ENCODE peak calls at places on chromosomes 16 and 17, in eight cellular contexts. V is HFF-Myc, E is OCI-LY7, B is WTC11, J is chondrocyte, Q is endothelial cell, A is GM20000, U is GM10248. W is an unnamed sample.

GRCh38 chr17:63419949-63420867 is 25.9 kb downstream of the CYB561 start:
- DNase-seq in V (no peak), E (no peak), B (no peak), J (no peak), Q (peak), A (no peak), U (no peak), W (no peak)

GRCh38 chr17:32771396-32771795 is 105.5 kb downstream of the MYO1D start:
- DNase-seq in V (no peak), E (no peak), B (no peak), J (no peak), Q (no peak), A (no peak), U (no peak), W (no peak)

GRCh38 chr17:34383225-34383615 is 20.2 kb upstream of the CCL1 start:
- DNase-seq in V (no peak), E (no peak), B (no peak), J (no peak), Q (no peak), A (no peak), U (no peak), W (no peak)

GRCh38 chr17:59561042-59561441 is 4.4 kb upstream of the DHX40 start:
- DNase-seq in V (no peak), E (peak), B (no peak), J (no peak), Q (peak), A (peak), U (peak), W (no peak)

GRCh38 chr17:37671813-37672544 is 28.7 kb upstream of the DDX52 start:
- DNase-seq in V (peak), E (no peak), B (no peak), J (no peak), Q (no peak), A (no peak), U (no peak), W (no peak)

GRCh38 chr17:29615048-29615385 is 7.7 kb downstream of the CORO6 start:
- DNase-seq in V (no peak), E (no peak), B (no peak), J (no peak), Q (no peak), A (peak), U (no peak), W (peak)

GRCh38 chr16:66274335-66275110 is 92.0 kb upstream of the CDH5 start:
- DNase-seq in V (no peak), E (peak), B (no peak), J (no peak), Q (no peak), A (no peak), U (no peak), W (no peak)

GRCh38 chr16:56226840-56227525 is 35.7 kb downstream of the GNAO1 start:
- DNase-seq in V (no peak), E (no peak), B (no peak), J (no peak), Q (no peak), A (no peak), U (no peak), W (no peak)

GRCh38 chr16:84266451-84266850 is 26.6 kb upstream of the KCNG4 start:
- DNase-seq in V (no peak), E (peak), B (peak), J (peak), Q (peak), A (peak), U (no peak), W (peak)

GRCh38 chr16:3770530-3770929 is 53.2 kb upstream of the TRAP1 start:
- DNase-seq in V (no peak), E (no peak), B (no peak), J (no peak), Q (no peak), A (no peak), U (no peak), W (no peak)

GRCh38 chr17:44940321-44940720 is 7.3 kb downstream of the KIF18B start:
- DNase-seq in V (no peak), E (no peak), B (no peak), J (no peak), Q (no peak), A (no peak), U (no peak), W (no peak)

GRCh38 chr17:76716146-76716833 is 5.5 kb upstream of the MXRA7 start:
- DNase-seq in V (peak), E (no peak), B (no peak), J (no peak), Q (no peak), A (no peak), U (no peak), W (no peak)

GRCh38 chr17:44113382-44113781 is 10.1 kb downstream of the HDAC5 start:
- DNase-seq in V (no peak), E (no peak), B (no peak), J (no peak), Q (no peak), A (no peak), U (no peak), W (no peak)

GRCh38 chr16:11097782-11098167 is 153.4 kb downstream of the CLEC16A start:
- DNase-seq in V (no peak), E (no peak), B (no peak), J (peak), Q (no peak), A (no peak), U (no peak), W (no peak)

GRCh38 chr17:44872131-44872768 is 24.6 kb downstream of the HIGD1B start:
- DNase-seq in V (no peak), E (no peak), B (no peak), J (no peak), Q (no peak), A (no peak), U (no peak), W (no peak)

GRCh38 chr16:75319513-75320401 is 68.3 kb upstream of the BCAR1 start:
- DNase-seq in V (peak), E (peak), B (no peak), J (no peak), Q (no peak), A (peak), U (peak), W (no peak)

GRCh38 chr17:17119533-17119932 is 77.3 kb downstream of the MPRIP start:
- DNase-seq in V (peak), E (peak), B (no peak), J (peak), Q (no peak), A (peak), U (peak), W (no peak)

GRCh38 chr17:1486802-1487695 is 5.4 kb downstream of the MYO1C start:
- DNase-seq in V (no peak), E (peak), B (peak), J (no peak), Q (peak), A (peak), U (peak), W (peak)

GRCh38 chr16:54269461-54269860 is 17.1 kb downstream of the IRX3 start:
- DNase-seq in V (no peak), E (no peak), B (no peak), J (no peak), Q (no peak), A (no peak), U (no peak), W (no peak)

GRCh38 chr17:82330322-82331239 is 3.0 kb downstream of the SECTM1 start:
- DNase-seq in V (peak), E (peak), B (no peak), J (no peak), Q (no peak), A (no peak), U (no peak), W (no peak)

GRCh38 chr17:77072670-77073069 is 68.1 kb upstream of the SEC14L1 start:
- DNase-seq in V (no peak), E (no peak), B (no peak), J (no peak), Q (no peak), A (no peak), U (no peak), W (no peak)

GRCh38 chr17:3600529-3601205 is 8.5 kb downstream of the TRPV1 start:
- DNase-seq in V (no peak), E (no peak), B (no peak), J (no peak), Q (no peak), A (no peak), U (no peak), W (no peak)

GRCh38 chr17:67573987-67574657 is 143.6 kb upstream of the NOL11 start:
- DNase-seq in V (no peak), E (no peak), B (no peak), J (no peak), Q (no peak), A (no peak), U (no peak), W (no peak)

GRCh38 chr17:29179232-29180036 is 764 bp downstream of the MYO18A start:
- DNase-seq in V (no peak), E (no peak), B (peak), J (no peak), Q (peak), A (peak), U (no peak), W (peak)

GRCh38 chr17:68460715-68461114 is 3.4 kb upstream of the WIPI1 start:
- DNase-seq in V (no peak), E (peak), B (no peak), J (no peak), Q (no peak), A (no peak), U (no peak), W (no peak)

GRCh38 chr17:1294157-1294717 is 14.8 kb downstream of the TRARG1 start:
- DNase-seq in V (no peak), E (peak), B (no peak), J (no peak), Q (no peak), A (no peak), U (no peak), W (no peak)

GRCh38 chr16:68473358-68474064 is 25.2 kb upstream of the SMPD3 start:
- DNase-seq in V (no peak), E (no peak), B (no peak), J (no peak), Q (peak), A (no peak), U (no peak), W (no peak)

GRCh38 chr17:77285594-77286390 is 145.0 kb downstream of the SEC14L1 start:
- DNase-seq in V (no peak), E (no peak), B (no peak), J (peak), Q (no peak), A (no peak), U (no peak), W (no peak)

GRCh38 chr17:81329279-81329926 is 34.3 kb upstream of the SLC38A10 start:
- DNase-seq in V (peak), E (no peak), B (peak), J (no peak), Q (no peak), A (no peak), U (peak), W (peak)

GRCh38 chr17:48997103-48997826 is at the start of gene IGF2BP1:
- DNase-seq in V (no peak), E (peak), B (peak), J (no peak), Q (peak), A (peak), U (peak), W (peak)

GRCh38 chr16:79098897-79099296 is 501.6 kb downstream of the MAF start:
- DNase-seq in V (no peak), E (no peak), B (no peak), J (no peak), Q (no peak), A (no peak), U (no peak), W (no peak)

GRCh38 chr17:2190014-2190413 is 113.6 kb downstream of the SMG6 start:
- DNase-seq in V (no peak), E (no peak), B (no peak), J (no peak), Q (no peak), A (no peak), U (no peak), W (no peak)

DNA sequence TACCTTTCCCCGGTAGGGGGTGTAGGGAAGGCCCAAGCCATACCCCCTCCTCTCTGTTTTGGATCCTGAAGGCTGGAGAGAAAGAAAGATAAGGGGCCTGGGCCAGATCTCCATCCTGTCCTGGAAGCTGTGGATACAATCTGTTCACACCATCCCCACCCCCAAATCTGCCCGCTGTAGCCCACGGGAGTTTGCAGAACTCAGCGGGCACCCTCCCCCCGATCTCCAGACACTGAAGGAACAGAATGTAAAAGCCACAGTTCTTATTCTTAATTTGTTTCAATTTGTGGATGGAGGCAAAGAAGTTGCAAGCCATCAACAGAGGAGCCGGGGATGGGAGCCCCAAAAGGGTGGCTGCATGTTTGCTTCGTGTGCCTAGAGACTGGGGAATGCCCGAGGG is 27.2 kb downstream of the GJD3 start:
- DNase-seq in V (no peak), E (no peak), B (no peak), J (no peak), Q (no peak), A (no peak), U (no peak), W (no peak)
- TF ChIP-seq CTCF in V (no peak), E (no peak), B (no peak), J (no peak), Q (no peak), A (no peak), U (no peak), W (no peak)

DNA sequence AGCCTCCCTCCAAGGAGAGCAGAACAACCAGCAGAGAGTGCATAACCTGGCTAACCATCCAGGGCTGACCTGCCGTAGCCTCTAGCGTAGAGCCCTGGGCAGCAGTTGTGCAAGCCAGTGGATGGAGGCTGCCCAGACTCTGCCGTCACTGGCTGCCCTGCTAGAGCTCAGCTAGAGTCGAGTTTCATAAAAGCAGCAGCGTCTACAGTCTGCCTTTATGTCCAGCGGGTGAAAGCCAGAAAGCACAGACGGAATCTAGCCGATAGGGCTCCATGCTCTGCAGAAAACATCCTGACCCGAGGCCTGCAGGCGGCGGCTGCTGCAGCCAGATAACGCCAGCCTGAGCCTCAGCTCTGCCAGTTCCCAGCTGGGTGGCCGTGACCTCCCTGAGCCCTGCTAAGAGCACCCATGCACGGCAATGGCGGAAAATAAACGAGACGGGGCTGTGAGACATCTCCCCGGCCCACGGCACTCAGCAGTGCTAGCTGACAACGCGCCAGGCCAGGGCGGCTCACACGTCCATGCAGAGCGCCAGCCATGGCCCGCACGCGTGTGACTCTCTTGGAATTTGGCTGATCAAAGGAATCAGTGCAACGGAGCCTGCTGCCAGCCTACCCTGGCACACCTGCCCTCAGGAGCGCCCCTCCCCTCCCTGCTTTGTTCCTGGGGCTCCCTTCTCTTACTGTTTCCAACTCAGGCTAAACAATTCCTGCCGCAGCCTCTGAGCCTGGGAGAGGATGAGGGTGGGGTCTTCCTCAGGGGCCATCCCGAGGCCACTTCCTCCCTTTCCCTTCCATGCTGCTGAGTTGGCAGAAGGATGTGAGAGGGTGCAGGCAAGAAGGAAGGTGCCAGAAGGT is 231.4 kb downstream of the ENGASE start:
- DNase-seq in V (no peak), E (peak), B (no peak), J (no peak), Q (no peak), A (no peak), U (no peak), W (peak)
- TF ChIP-seq CTCF in V (no peak), E (no peak), B (no peak), J (no peak), Q (no peak), A (no peak), U (no peak), W (no peak)

DNA sequence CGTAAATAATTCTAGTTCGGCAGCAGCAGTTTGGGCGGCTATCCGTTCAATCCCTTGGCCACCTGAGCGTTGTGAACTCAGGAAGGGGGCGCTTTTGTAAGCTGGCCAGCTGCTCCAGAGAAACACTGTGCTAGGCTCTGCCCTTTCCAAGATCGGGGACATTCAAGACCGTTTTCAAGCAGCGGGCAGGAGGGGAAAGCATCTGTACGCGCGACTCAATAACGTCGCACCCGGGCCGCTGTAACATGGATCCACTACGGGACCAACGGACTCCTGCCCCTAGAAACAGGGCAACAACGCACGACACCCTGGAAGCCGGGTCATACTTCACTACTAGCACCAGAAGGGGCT is 463 bp downstream of the TOP2A start:
- DNase-seq in V (no peak), E (peak), B (no peak), J (no peak), Q (peak), A (no peak), U (peak), W (no peak)
- TF ChIP-seq CTCF in V (no peak), E (peak), B (no peak), J (peak), Q (no peak), A (no peak), U (peak), W (no peak)

GRCh38 chr16:5024632-5025031 is 9.1 kb downstream of the NAGPA start:
- DNase-seq in V (no peak), E (peak), B (no peak), J (no peak), Q (no peak), A (no peak), U (no peak), W (no peak)
- TF ChIP-seq CTCF in V (no peak), E (peak), B (no peak), J (peak), Q (no peak), A (no peak), U (no peak), W (no peak)

GRCh38 chr17:7484067-7484963 is at the start of gene POLR2A:
- DNase-seq in V (peak), E (peak), B (peak), J (peak), Q (peak), A (peak), U (peak), W (peak)
- TF ChIP-seq CTCF in V (no peak), E (no peak), B (no peak), J (no peak), Q (no peak), A (no peak), U (no peak), W (no peak)

GRCh38 chr16:85728879-85729278 is 22.0 kb downstream of the C16orf74 start:
- DNase-seq in V (no peak), E (no peak), B (peak), J (no peak), Q (peak), A (no peak), U (no peak), W (no peak)
- TF ChIP-seq CTCF in V (peak), E (peak), B (peak), J (peak), Q (peak), A (peak), U (no peak), W (no peak)

GRCh38 chr16:89052824-89053724 is 40.6 kb upstream of the ACSF3 start:
- DNase-seq in V (no peak), E (no peak), B (no peak), J (no peak), Q (no peak), A (no peak), U (no peak), W (no peak)
- TF ChIP-seq CTCF in V (no peak), E (no peak), B (no peak), J (no peak), Q (no peak), A (no peak), U (no peak), W (no peak)

GRCh38 chr17:50805486-50805885 is 29.9 kb upstream of the WFIKKN2 start:
- DNase-seq in V (no peak), E (no peak), B (no peak), J (no peak), Q (no peak), A (no peak), U (no peak), W (no peak)

GRCh38 chr17:50807675-50808074 is 27.7 kb upstream of the WFIKKN2 start:
- DNase-seq in V (no peak), E (no peak), B (no peak), J (no peak), Q (no peak), A (no peak), U (no peak), W (no peak)

GRCh38 chr17:50808413-50808812 is 27.0 kb upstream of the WFIKKN2 start:
- DNase-seq in V (no peak), E (no peak), B (no peak), J (no peak), Q (no peak), A (no peak), U (no peak), W (no peak)

GRCh38 chr17:50807014-50807413 is 28.4 kb upstream of the WFIKKN2 start:
- DNase-seq in V (no peak), E (no peak), B (no peak), J (no peak), Q (no peak), A (no peak), U (no peak), W (no peak)

DNA sequence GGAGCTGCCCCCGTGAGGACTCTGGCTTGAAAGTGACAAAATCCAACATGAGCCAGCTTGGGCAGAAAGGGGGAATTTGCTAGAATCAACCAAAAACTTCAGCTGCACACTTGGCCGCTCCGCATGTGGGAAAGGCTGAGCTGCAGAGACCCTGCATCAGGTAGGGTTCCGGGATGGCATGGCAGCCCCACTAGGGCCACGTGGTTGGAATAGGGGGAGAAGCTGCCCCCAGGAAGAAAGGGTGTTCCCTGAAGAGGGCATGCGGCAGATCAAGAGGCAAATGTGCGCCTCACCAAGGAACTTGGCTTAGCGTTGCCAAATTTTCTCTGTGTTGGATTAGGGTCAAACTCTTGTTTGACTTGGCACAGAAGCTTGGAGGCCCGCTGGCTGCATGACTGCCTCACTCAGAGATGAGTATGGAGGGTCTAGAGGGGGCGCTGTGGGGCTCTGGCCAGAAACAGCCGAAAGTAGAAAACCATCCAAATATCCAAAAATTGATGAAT is 29.2 kb upstream of the WFIKKN2 start:
- DNase-seq in V (no peak), E (no peak), B (peak), J (no peak), Q (no peak), A (no peak), U (no peak), W (no peak)
- TF ChIP-seq CTCF in V (peak), E (peak), B (peak), J (peak), Q (no peak), A (no peak), U (no peak), W (no peak)

GRCh38 chr16:49382916-49383315 is 9.3 kb downstream of the C16orf78 start:
- DNase-seq in V (no peak), E (peak), B (peak), J (no peak), Q (peak), A (no peak), U (no peak), W (no peak)
- TF ChIP-seq CTCF in V (no peak), E (peak), B (peak), J (no peak), Q (no peak), A (peak), U (no peak), W (peak)